ENCODE peak calls at places on chromosomes 11 and 22, in ten cellular contexts. One of them, this sample, is unnamed. For H3K4me1 and H3K9me3, the result is how much of the 10 kb centered on the place peaks cover.

GRCh38 chr22:34946339-34946985 is 119.5 kb upstream of the ISX start:
- DNase-seq in body of pancreas: no peak
- DNase-seq in CD8-positive, alpha-beta memory T cell: no peak
- DNase-seq in lower lobe of right lung: no peak
- DNase-seq in tibial artery: no peak
- DNase-seq in GM23248: no peak
- DNase-seq in MM.1S: no peak
- DNase-seq in prostate gland: no peak
- DNase-seq in adrenal gland: no peak
- DNase-seq in hepatocyte: no peak
- DNase-seq in this sample: no peak

GRCh38 chr11:112958670-112959069 is 2.5 kb upstream of the NCAM1 start:
- DNase-seq in body of pancreas: no peak
- DNase-seq in CD8-positive, alpha-beta memory T cell: no peak
- DNase-seq in lower lobe of right lung: no peak
- DNase-seq in tibial artery: no peak
- DNase-seq in GM23248: peak
- DNase-seq in MM.1S: no peak
- DNase-seq in prostate gland: no peak
- DNase-seq in adrenal gland: no peak
- DNase-seq in hepatocyte: no peak
- DNase-seq in this sample: no peak

GRCh38 chr11:95330332-95330731 is 99.3 kb upstream of the SESN3 start:
- DNase-seq in body of pancreas: no peak
- DNase-seq in CD8-positive, alpha-beta memory T cell: no peak
- DNase-seq in lower lobe of right lung: no peak
- DNase-seq in tibial artery: no peak
- DNase-seq in GM23248: peak
- DNase-seq in MM.1S: no peak
- DNase-seq in prostate gland: no peak
- DNase-seq in adrenal gland: no peak
- DNase-seq in hepatocyte: no peak
- DNase-seq in this sample: no peak

GRCh38 chr11:3107608-3108182 is 50.5 kb upstream of the CARS1 start:
- DNase-seq in body of pancreas: no peak
- DNase-seq in CD8-positive, alpha-beta memory T cell: no peak
- DNase-seq in lower lobe of right lung: peak
- DNase-seq in tibial artery: peak
- DNase-seq in GM23248: no peak
- DNase-seq in MM.1S: no peak
- DNase-seq in prostate gland: no peak
- DNase-seq in adrenal gland: no peak
- DNase-seq in hepatocyte: no peak
- DNase-seq in this sample: peak

GRCh38 chr22:31623634-31624312 is 38.2 kb downstream of the PISD start:
- DNase-seq in body of pancreas: no peak
- DNase-seq in CD8-positive, alpha-beta memory T cell: no peak
- DNase-seq in lower lobe of right lung: no peak
- DNase-seq in tibial artery: peak
- DNase-seq in GM23248: no peak
- DNase-seq in MM.1S: no peak
- DNase-seq in prostate gland: no peak
- DNase-seq in adrenal gland: no peak
- DNase-seq in hepatocyte: no peak
- DNase-seq in this sample: no peak

GRCh38 chr22:41327124-41327523 is 25.8 kb downstream of the ZC3H7B start:
- DNase-seq in body of pancreas: no peak
- DNase-seq in CD8-positive, alpha-beta memory T cell: no peak
- DNase-seq in lower lobe of right lung: no peak
- DNase-seq in tibial artery: no peak
- DNase-seq in GM23248: no peak
- DNase-seq in MM.1S: no peak
- DNase-seq in prostate gland: no peak
- DNase-seq in adrenal gland: no peak
- DNase-seq in hepatocyte: no peak
- DNase-seq in this sample: no peak

GRCh38 chr11:35272391-35272821 is 133.4 kb downstream of the CD44 start:
- DNase-seq in body of pancreas: no peak
- DNase-seq in CD8-positive, alpha-beta memory T cell: peak
- DNase-seq in lower lobe of right lung: no peak
- DNase-seq in tibial artery: no peak
- DNase-seq in GM23248: no peak
- DNase-seq in MM.1S: peak
- DNase-seq in prostate gland: no peak
- DNase-seq in adrenal gland: no peak
- DNase-seq in hepatocyte: no peak
- DNase-seq in this sample: no peak

GRCh38 chr11:73326929-73327811 is 19.1 kb downstream of the ARHGEF17 start:
- DNase-seq in body of pancreas: peak
- DNase-seq in CD8-positive, alpha-beta memory T cell: no peak
- DNase-seq in lower lobe of right lung: no peak
- DNase-seq in tibial artery: no peak
- DNase-seq in GM23248: peak
- DNase-seq in MM.1S: no peak
- DNase-seq in prostate gland: no peak
- DNase-seq in adrenal gland: no peak
- DNase-seq in hepatocyte: no peak
- DNase-seq in this sample: no peak

GRCh38 chr11:112817376-112817775 is 143.8 kb upstream of the NCAM1 start:
- DNase-seq in body of pancreas: no peak
- DNase-seq in CD8-positive, alpha-beta memory T cell: no peak
- DNase-seq in lower lobe of right lung: no peak
- DNase-seq in tibial artery: no peak
- DNase-seq in GM23248: no peak
- DNase-seq in MM.1S: no peak
- DNase-seq in prostate gland: no peak
- DNase-seq in adrenal gland: no peak
- DNase-seq in hepatocyte: no peak
- DNase-seq in this sample: no peak

GRCh38 chr11:4766420-4767043 is 3.2 kb downstream of the OR51F1 start:
- DNase-seq in body of pancreas: no peak
- DNase-seq in CD8-positive, alpha-beta memory T cell: no peak
- DNase-seq in lower lobe of right lung: no peak
- DNase-seq in tibial artery: no peak
- DNase-seq in GM23248: no peak
- DNase-seq in MM.1S: no peak
- DNase-seq in prostate gland: no peak
- DNase-seq in adrenal gland: no peak
- DNase-seq in hepatocyte: no peak
- DNase-seq in this sample: no peak

GRCh38 chr11:122796128-122796717 is 42.1 kb upstream of the CRTAM start:
- DNase-seq in body of pancreas: peak
- DNase-seq in CD8-positive, alpha-beta memory T cell: peak
- DNase-seq in lower lobe of right lung: peak
- DNase-seq in tibial artery: no peak
- DNase-seq in GM23248: peak
- DNase-seq in MM.1S: peak
- DNase-seq in prostate gland: peak
- DNase-seq in adrenal gland: peak
- DNase-seq in hepatocyte: peak
- DNase-seq in this sample: no peak

GRCh38 chr11:134032501-134033091 is 36.3 kb upstream of the JAM3 start:
- DNase-seq in body of pancreas: no peak
- DNase-seq in CD8-positive, alpha-beta memory T cell: peak
- DNase-seq in lower lobe of right lung: peak
- DNase-seq in tibial artery: peak
- DNase-seq in GM23248: peak
- DNase-seq in MM.1S: no peak
- DNase-seq in prostate gland: no peak
- DNase-seq in adrenal gland: no peak
- DNase-seq in hepatocyte: no peak
- DNase-seq in this sample: no peak

DNA sequence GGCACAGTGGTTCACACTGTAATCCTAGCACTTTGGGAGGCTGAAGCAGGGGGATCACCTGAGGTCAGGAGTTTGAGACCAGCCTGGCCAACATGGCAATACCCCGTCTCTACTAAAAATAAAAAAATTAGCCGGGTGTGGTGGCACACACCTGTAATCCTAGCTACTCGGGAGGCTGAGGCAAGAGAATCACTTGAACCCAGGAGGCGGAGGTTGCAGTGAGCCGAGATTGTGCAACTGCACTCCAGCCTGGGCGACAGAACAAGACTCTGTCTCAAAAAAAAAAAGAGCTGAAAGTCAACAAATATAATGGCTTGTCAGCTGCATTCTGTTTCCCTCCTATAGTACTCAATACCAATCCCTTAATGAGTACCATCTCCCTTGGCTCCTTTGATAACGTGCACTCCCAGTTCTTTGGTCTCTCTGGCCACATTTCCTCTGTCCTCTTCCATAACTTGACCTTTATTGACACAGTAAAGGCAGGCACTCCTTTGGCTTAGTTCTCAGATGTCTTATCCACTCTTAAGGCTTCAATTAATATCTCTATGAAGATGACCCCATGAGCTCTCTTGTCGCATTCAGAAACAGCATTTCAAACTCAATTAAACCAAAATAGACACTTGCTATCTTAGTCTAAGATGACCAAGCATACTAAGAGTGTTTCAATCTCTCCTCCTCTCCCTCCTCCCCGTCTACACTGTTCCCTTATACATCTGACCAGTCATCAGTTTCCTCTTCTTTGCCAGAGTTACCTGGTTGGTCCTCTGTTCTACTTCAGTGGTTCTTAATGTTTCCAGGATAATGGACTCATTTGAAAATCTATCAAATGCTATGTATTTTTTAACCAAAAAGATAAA is 4.8 kb downstream of the MAPK1 start:
- DNase-seq in body of pancreas: no peak
- DNase-seq in CD8-positive, alpha-beta memory T cell: no peak
- DNase-seq in lower lobe of right lung: no peak
- DNase-seq in tibial artery: no peak
- DNase-seq in GM23248: no peak
- DNase-seq in MM.1S: no peak
- DNase-seq in prostate gland: no peak
- DNase-seq in adrenal gland: no peak
- DNase-seq in hepatocyte: no peak
- DNase-seq in this sample: no peak
- H3K4me1 ChIP-seq in body of pancreas: half or more
- H3K4me1 ChIP-seq in CD8-positive, alpha-beta memory T cell: half or more
- H3K4me1 ChIP-seq in lower lobe of right lung: half or more
- H3K4me1 ChIP-seq in tibial artery: under half
- H3K4me1 ChIP-seq in GM23248: under half
- H3K4me1 ChIP-seq in MM.1S: under half
- H3K4me1 ChIP-seq in prostate gland: under half
- H3K4me1 ChIP-seq in adrenal gland: under half
- H3K4me1 ChIP-seq in hepatocyte: under half
- H3K4me1 ChIP-seq in this sample: under half

DNA sequence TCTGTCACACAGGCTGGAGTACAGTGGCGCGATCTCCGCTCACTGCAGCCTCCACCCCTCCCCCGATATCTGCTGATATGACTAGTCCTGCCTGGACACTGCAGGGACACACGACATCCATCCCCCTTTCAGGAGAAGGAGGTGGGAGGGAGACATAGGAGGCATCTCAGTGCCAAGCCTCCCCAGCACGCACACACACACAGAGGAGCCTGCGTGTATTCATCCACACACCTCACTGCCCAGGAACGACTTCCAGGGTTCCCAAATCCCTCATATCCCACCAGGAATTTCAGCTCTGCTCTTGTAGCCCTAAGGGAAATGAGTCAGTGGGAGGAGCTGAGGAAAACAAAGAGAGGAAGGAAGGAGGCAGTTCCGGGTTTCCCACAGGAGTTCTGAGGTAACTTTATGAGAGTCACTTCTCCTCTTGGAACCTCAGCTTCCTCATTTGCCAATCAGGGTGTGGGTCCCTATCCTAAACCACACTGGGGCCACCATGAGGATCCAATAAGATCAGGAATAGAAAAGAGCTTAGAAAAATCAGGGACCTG is 37.2 kb upstream of the ACER3 start:
- DNase-seq in body of pancreas: no peak
- DNase-seq in CD8-positive, alpha-beta memory T cell: no peak
- DNase-seq in lower lobe of right lung: no peak
- DNase-seq in tibial artery: no peak
- DNase-seq in GM23248: peak
- DNase-seq in MM.1S: no peak
- DNase-seq in prostate gland: no peak
- DNase-seq in adrenal gland: peak
- DNase-seq in hepatocyte: no peak
- DNase-seq in this sample: no peak
- H3K4me3 ChIP-seq in body of pancreas: no peak
- H3K4me3 ChIP-seq in CD8-positive, alpha-beta memory T cell: no peak
- H3K4me3 ChIP-seq in lower lobe of right lung: no peak
- H3K4me3 ChIP-seq in tibial artery: no peak
- H3K4me3 ChIP-seq in GM23248: peak
- H3K4me3 ChIP-seq in MM.1S: no peak
- H3K4me3 ChIP-seq in prostate gland: no peak
- H3K4me3 ChIP-seq in adrenal gland: no peak
- H3K4me3 ChIP-seq in hepatocyte: no peak
- H3K4me3 ChIP-seq in this sample: no peak

GRCh38 chr22:47550524-47551437 is 788.3 kb downstream of the TBC1D22A start:
- DNase-seq in body of pancreas: no peak
- DNase-seq in CD8-positive, alpha-beta memory T cell: no peak
- DNase-seq in lower lobe of right lung: no peak
- DNase-seq in tibial artery: peak
- DNase-seq in GM23248: no peak
- DNase-seq in MM.1S: no peak
- DNase-seq in prostate gland: no peak
- DNase-seq in adrenal gland: no peak
- DNase-seq in hepatocyte: no peak
- DNase-seq in this sample: peak

GRCh38 chr22:47549741-47550340 is 787.4 kb downstream of the TBC1D22A start:
- DNase-seq in body of pancreas: no peak
- DNase-seq in CD8-positive, alpha-beta memory T cell: no peak
- DNase-seq in lower lobe of right lung: no peak
- DNase-seq in tibial artery: peak
- DNase-seq in GM23248: no peak
- DNase-seq in MM.1S: no peak
- DNase-seq in prostate gland: no peak
- DNase-seq in adrenal gland: no peak
- DNase-seq in hepatocyte: no peak
- DNase-seq in this sample: peak

GRCh38 chr22:47547881-47548630 is 785.6 kb downstream of the TBC1D22A start:
- DNase-seq in body of pancreas: no peak
- DNase-seq in CD8-positive, alpha-beta memory T cell: no peak
- DNase-seq in lower lobe of right lung: no peak
- DNase-seq in tibial artery: no peak
- DNase-seq in GM23248: no peak
- DNase-seq in MM.1S: no peak
- DNase-seq in prostate gland: no peak
- DNase-seq in adrenal gland: no peak
- DNase-seq in hepatocyte: no peak
- DNase-seq in this sample: no peak

GRCh38 chr22:47547239-47547661 is 784.8 kb downstream of the TBC1D22A start:
- DNase-seq in body of pancreas: no peak
- DNase-seq in CD8-positive, alpha-beta memory T cell: no peak
- DNase-seq in lower lobe of right lung: no peak
- DNase-seq in tibial artery: no peak
- DNase-seq in GM23248: no peak
- DNase-seq in MM.1S: no peak
- DNase-seq in prostate gland: no peak
- DNase-seq in adrenal gland: no peak
- DNase-seq in hepatocyte: no peak
- DNase-seq in this sample: no peak

GRCh38 chr22:47548953-47549740 is 786.7 kb downstream of the TBC1D22A start:
- DNase-seq in body of pancreas: no peak
- DNase-seq in CD8-positive, alpha-beta memory T cell: no peak
- DNase-seq in lower lobe of right lung: no peak
- DNase-seq in tibial artery: no peak
- DNase-seq in GM23248: no peak
- DNase-seq in MM.1S: no peak
- DNase-seq in prostate gland: no peak
- DNase-seq in adrenal gland: no peak
- DNase-seq in hepatocyte: no peak
- DNase-seq in this sample: peak
- H3K9me3 ChIP-seq in body of pancreas: under half
- H3K9me3 ChIP-seq in CD8-positive, alpha-beta memory T cell: under half
- H3K9me3 ChIP-seq in lower lobe of right lung: under half
- H3K9me3 ChIP-seq in tibial artery: under half
- H3K9me3 ChIP-seq in GM23248: under half
- H3K9me3 ChIP-seq in MM.1S: under half
- H3K9me3 ChIP-seq in prostate gland: under half
- H3K9me3 ChIP-seq in adrenal gland: under half
- H3K9me3 ChIP-seq in hepatocyte: under half
- H3K9me3 ChIP-seq in this sample: under half

GRCh38 chr11:62788991-62789390 is 1.8 kb downstream of the TMEM179B start:
- DNase-seq in body of pancreas: no peak
- DNase-seq in CD8-positive, alpha-beta memory T cell: no peak
- DNase-seq in lower lobe of right lung: no peak
- DNase-seq in tibial artery: no peak
- DNase-seq in GM23248: no peak
- DNase-seq in MM.1S: no peak
- DNase-seq in prostate gland: no peak
- DNase-seq in adrenal gland: no peak
- DNase-seq in hepatocyte: no peak
- DNase-seq in this sample: no peak
- H3K4me1 ChIP-seq in body of pancreas: half or more
- H3K4me1 ChIP-seq in CD8-positive, alpha-beta memory T cell: under half
- H3K4me1 ChIP-seq in lower lobe of right lung: half or more
- H3K4me1 ChIP-seq in tibial artery: under half
- H3K4me1 ChIP-seq in GM23248: under half
- H3K4me1 ChIP-seq in MM.1S: under half
- H3K4me1 ChIP-seq in prostate gland: under half
- H3K4me1 ChIP-seq in adrenal gland: under half
- H3K4me1 ChIP-seq in hepatocyte: under half
- H3K4me1 ChIP-seq in this sample: under half

This sample was measured in aorta.